ENCODE peak calls at places on chromosome 17, in five cellular contexts. One of them, this sample, is unnamed.

GRCh38 chr17:27339836-27340550 is 46.1 kb downstream of the WSB1 start:
- DNase-seq in fibroblast of mammary gland: peak; percentile 63
- DNase-seq in pancreas: no peak
- DNase-seq in transverse colon: no peak
- DNase-seq in lower leg skin: no peak
- DNase-seq in this sample: no peak

GRCh38 chr17:46756061-46756735 is 62.3 kb downstream of the WNT3 start:
- DNase-seq in fibroblast of mammary gland: no peak
- DNase-seq in pancreas: no peak
- DNase-seq in transverse colon: no peak
- DNase-seq in lower leg skin: no peak
- DNase-seq in this sample: no peak

GRCh38 chr17:64460955-64461354 is 12.0 kb downstream of the MILR1 start:
- DNase-seq in fibroblast of mammary gland: peak; percentile 23
- DNase-seq in pancreas: no peak
- DNase-seq in transverse colon: no peak
- DNase-seq in lower leg skin: no peak
- DNase-seq in this sample: peak; percentile 32

GRCh38 chr17:30483159-30483558 is 6.0 kb downstream of the GOSR1 start:
- DNase-seq in fibroblast of mammary gland: no peak
- DNase-seq in pancreas: no peak
- DNase-seq in transverse colon: no peak
- DNase-seq in lower leg skin: no peak
- DNase-seq in this sample: no peak

GRCh38 chr17:39699818-39700147 is at the start of gene ERBB2:
- DNase-seq in fibroblast of mammary gland: peak; percentile 71
- DNase-seq in pancreas: peak; percentile 72
- DNase-seq in transverse colon: peak; percentile 88
- DNase-seq in lower leg skin: peak; percentile 74
- DNase-seq in this sample: peak; percentile 79

GRCh38 chr17:40348562-40349476 is 15.7 kb downstream of the GJD3 start:
- DNase-seq in fibroblast of mammary gland: no peak
- DNase-seq in pancreas: peak; percentile 85
- DNase-seq in transverse colon: peak; percentile 57
- DNase-seq in lower leg skin: no peak
- DNase-seq in this sample: no peak

GRCh38 chr17:63774141-63774981 is at the start of gene DDX42:
- DNase-seq in fibroblast of mammary gland: peak; percentile 45
- DNase-seq in pancreas: peak; percentile 92
- DNase-seq in transverse colon: peak; percentile 94
- DNase-seq in lower leg skin: peak; percentile 29
- DNase-seq in this sample: peak; percentile 62

GRCh38 chr17:9725575-9725974 is 65.8 kb downstream of the DHRS7C start:
- DNase-seq in fibroblast of mammary gland: no peak
- DNase-seq in pancreas: no peak
- DNase-seq in transverse colon: no peak
- DNase-seq in lower leg skin: no peak
- DNase-seq in this sample: no peak

GRCh38 chr17:66829386-66829864 is 5.5 kb upstream of the CACNG5 start:
- DNase-seq in fibroblast of mammary gland: peak; percentile 58
- DNase-seq in pancreas: peak; percentile 64
- DNase-seq in transverse colon: peak; percentile 13
- DNase-seq in lower leg skin: no peak
- DNase-seq in this sample: peak; percentile 82

GRCh38 chr17:17539591-17539990 is 43.4 kb upstream of the RASD1 start:
- DNase-seq in fibroblast of mammary gland: no peak
- DNase-seq in pancreas: no peak
- DNase-seq in transverse colon: peak; percentile 24
- DNase-seq in lower leg skin: no peak
- DNase-seq in this sample: no peak

GRCh38 chr17:8875416-8875815 is 7.9 kb upstream of the PIK3R6 start:
- DNase-seq in fibroblast of mammary gland: no peak
- DNase-seq in pancreas: no peak
- DNase-seq in transverse colon: no peak
- DNase-seq in lower leg skin: no peak
- DNase-seq in this sample: no peak

GRCh38 chr17:57106836-57107497 is 21.9 kb downstream of the AKAP1 start:
- DNase-seq in fibroblast of mammary gland: no peak
- DNase-seq in pancreas: no peak
- DNase-seq in transverse colon: no peak
- DNase-seq in lower leg skin: no peak
- DNase-seq in this sample: no peak

GRCh38 chr17:7632492-7632894 is 2.6 kb downstream of the SHBG start:
- DNase-seq in fibroblast of mammary gland: peak; percentile 65
- DNase-seq in pancreas: peak; percentile 46
- DNase-seq in transverse colon: peak; percentile 40
- DNase-seq in lower leg skin: no peak
- DNase-seq in this sample: peak; percentile 73

GRCh38 chr17:7374353-7374752 is 6.5 kb upstream of the TNK1 start:
- DNase-seq in fibroblast of mammary gland: no peak
- DNase-seq in pancreas: no peak
- DNase-seq in transverse colon: no peak
- DNase-seq in lower leg skin: no peak
- DNase-seq in this sample: no peak

GRCh38 chr17:34584805-34585416 is 5.5 kb downstream of the TMEM132E start:
- DNase-seq in fibroblast of mammary gland: peak; percentile 11
- DNase-seq in pancreas: no peak
- DNase-seq in transverse colon: no peak
- DNase-seq in lower leg skin: no peak
- DNase-seq in this sample: peak; percentile 29

GRCh38 chr17:78022425-78022824 is 63.9 kb downstream of the TNRC6C start:
- DNase-seq in fibroblast of mammary gland: peak; percentile 68
- DNase-seq in pancreas: no peak
- DNase-seq in transverse colon: no peak
- DNase-seq in lower leg skin: no peak
- DNase-seq in this sample: no peak

GRCh38 chr17:62767997-62768396 is 40.1 kb downstream of the MARCHF10 start:
- DNase-seq in fibroblast of mammary gland: no peak
- DNase-seq in pancreas: no peak
- DNase-seq in transverse colon: no peak
- DNase-seq in lower leg skin: no peak
- DNase-seq in this sample: no peak

GRCh38 chr17:38970804-38971203 is 3.6 kb upstream of the FBXO47 start:
- DNase-seq in fibroblast of mammary gland: no peak
- DNase-seq in pancreas: no peak
- DNase-seq in transverse colon: no peak
- DNase-seq in lower leg skin: no peak
- DNase-seq in this sample: no peak

GRCh38 chr17:77893144-77894044 is 65.1 kb upstream of the TNRC6C start:
- DNase-seq in fibroblast of mammary gland: no peak
- DNase-seq in pancreas: no peak
- DNase-seq in transverse colon: no peak
- DNase-seq in lower leg skin: no peak
- DNase-seq in this sample: no peak

GRCh38 chr17:53924530-53925455 is 102.1 kb downstream of the KIF2B start:
- DNase-seq in fibroblast of mammary gland: peak; percentile 0
- DNase-seq in pancreas: no peak
- DNase-seq in transverse colon: no peak
- DNase-seq in lower leg skin: no peak
- DNase-seq in this sample: no peak

DNA sequence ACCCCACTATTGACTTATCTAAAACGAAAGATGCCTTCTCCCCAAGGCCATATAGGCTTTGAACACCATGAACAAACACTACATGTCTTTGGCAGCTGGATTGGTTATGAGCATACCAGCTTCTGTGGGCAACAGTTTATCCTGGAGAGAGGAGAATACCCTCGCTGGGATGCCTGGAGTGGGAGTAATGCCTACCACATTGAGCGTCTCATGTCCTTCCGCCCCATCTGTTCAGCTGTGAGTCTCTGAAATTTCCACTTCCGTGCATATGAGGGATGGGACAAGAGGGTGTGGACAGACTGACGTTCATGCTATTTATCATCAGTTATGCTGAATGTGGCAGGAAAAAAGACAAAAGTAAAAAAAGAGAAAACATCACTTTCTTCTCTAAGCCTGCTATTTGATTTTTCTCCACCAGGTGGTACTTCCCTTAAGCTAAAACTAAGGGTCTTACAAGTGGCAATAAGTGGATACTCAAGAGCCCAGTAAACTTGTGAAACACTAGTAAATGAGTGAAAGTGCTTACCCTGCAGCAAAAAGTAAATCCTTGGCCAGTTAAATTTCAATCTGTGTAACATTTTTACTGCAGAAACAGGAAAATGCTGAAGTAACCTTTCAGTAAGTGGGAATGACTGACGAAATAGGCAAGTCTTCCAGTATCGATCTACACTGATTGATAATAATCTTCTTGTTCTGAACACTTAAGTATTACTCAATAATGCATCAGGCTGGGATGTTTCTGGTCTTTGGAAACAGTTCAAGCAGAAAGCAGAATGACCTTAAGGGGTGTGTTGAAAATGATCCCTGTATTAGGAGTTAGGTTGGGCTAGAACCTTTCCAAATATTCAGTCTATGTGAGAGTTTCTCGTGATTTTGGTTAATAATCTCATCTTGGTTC is 5.6 kb downstream of the CRYBA1 start:
- DNase-seq in fibroblast of mammary gland: peak; percentile 60
- DNase-seq in pancreas: no peak
- DNase-seq in transverse colon: no peak
- DNase-seq in lower leg skin: no peak
- DNase-seq in this sample: peak; percentile 63
- TF ChIP-seq CTCF in fibroblast of mammary gland: peak; percentile 60
- TF ChIP-seq CTCF in pancreas: peak; percentile 25
- TF ChIP-seq CTCF in transverse colon: peak; percentile 26
- TF ChIP-seq CTCF in lower leg skin: no peak
- TF ChIP-seq CTCF in this sample: peak; percentile 62

GRCh38 chr17:32341141-32341856 is 674 bp downstream of the C17orf75 start:
- DNase-seq in fibroblast of mammary gland: peak; percentile 28
- DNase-seq in pancreas: no peak
- DNase-seq in transverse colon: no peak
- DNase-seq in lower leg skin: no peak
- DNase-seq in this sample: no peak

GRCh38 chr17:32348483-32348800 is 1.5 kb upstream of the ZNF207 start:
- DNase-seq in fibroblast of mammary gland: no peak
- DNase-seq in pancreas: no peak
- DNase-seq in transverse colon: no peak
- DNase-seq in lower leg skin: no peak
- DNase-seq in this sample: no peak

GRCh38 chr17:32341857-32342602 is at the start of gene C17orf75:
- DNase-seq in fibroblast of mammary gland: peak; percentile 72
- DNase-seq in pancreas: peak; percentile 85
- DNase-seq in transverse colon: peak; percentile 82
- DNase-seq in lower leg skin: peak; percentile 60
- DNase-seq in this sample: peak; percentile 81

GRCh38 chr17:32345953-32346600 is 3.9 kb upstream of the ZNF207 start:
- DNase-seq in fibroblast of mammary gland: no peak
- DNase-seq in pancreas: no peak
- DNase-seq in transverse colon: no peak
- DNase-seq in lower leg skin: no peak
- DNase-seq in this sample: no peak

GRCh38 chr17:32342603-32343325 is 791 bp upstream of the C17orf75 start:
- DNase-seq in fibroblast of mammary gland: no peak
- DNase-seq in pancreas: no peak
- DNase-seq in transverse colon: no peak
- DNase-seq in lower leg skin: no peak
- DNase-seq in this sample: no peak
- TF ChIP-seq CTCF in fibroblast of mammary gland: no peak
- TF ChIP-seq CTCF in pancreas: no peak
- TF ChIP-seq CTCF in transverse colon: no peak
- TF ChIP-seq CTCF in lower leg skin: no peak
- TF ChIP-seq CTCF in this sample: no peak

GRCh38 chr17:45106101-45106500 is 26.2 kb downstream of the PLCD3 start:
- DNase-seq in fibroblast of mammary gland: peak; percentile 33
- DNase-seq in pancreas: no peak
- DNase-seq in transverse colon: no peak
- DNase-seq in lower leg skin: no peak
- DNase-seq in this sample: no peak

GRCh38 chr17:45104497-45104896 is 27.8 kb downstream of the PLCD3 start:
- DNase-seq in fibroblast of mammary gland: no peak
- DNase-seq in pancreas: no peak
- DNase-seq in transverse colon: no peak
- DNase-seq in lower leg skin: no peak
- DNase-seq in this sample: no peak

GRCh38 chr17:45106582-45106981 is 25.7 kb downstream of the PLCD3 start:
- DNase-seq in fibroblast of mammary gland: no peak
- DNase-seq in pancreas: no peak
- DNase-seq in transverse colon: no peak
- DNase-seq in lower leg skin: no peak
- DNase-seq in this sample: no peak

GRCh38 chr17:45104029-45104428 is 28.3 kb downstream of the PLCD3 start:
- DNase-seq in fibroblast of mammary gland: peak; percentile 41
- DNase-seq in pancreas: no peak
- DNase-seq in transverse colon: no peak
- DNase-seq in lower leg skin: no peak
- DNase-seq in this sample: no peak

DNA sequence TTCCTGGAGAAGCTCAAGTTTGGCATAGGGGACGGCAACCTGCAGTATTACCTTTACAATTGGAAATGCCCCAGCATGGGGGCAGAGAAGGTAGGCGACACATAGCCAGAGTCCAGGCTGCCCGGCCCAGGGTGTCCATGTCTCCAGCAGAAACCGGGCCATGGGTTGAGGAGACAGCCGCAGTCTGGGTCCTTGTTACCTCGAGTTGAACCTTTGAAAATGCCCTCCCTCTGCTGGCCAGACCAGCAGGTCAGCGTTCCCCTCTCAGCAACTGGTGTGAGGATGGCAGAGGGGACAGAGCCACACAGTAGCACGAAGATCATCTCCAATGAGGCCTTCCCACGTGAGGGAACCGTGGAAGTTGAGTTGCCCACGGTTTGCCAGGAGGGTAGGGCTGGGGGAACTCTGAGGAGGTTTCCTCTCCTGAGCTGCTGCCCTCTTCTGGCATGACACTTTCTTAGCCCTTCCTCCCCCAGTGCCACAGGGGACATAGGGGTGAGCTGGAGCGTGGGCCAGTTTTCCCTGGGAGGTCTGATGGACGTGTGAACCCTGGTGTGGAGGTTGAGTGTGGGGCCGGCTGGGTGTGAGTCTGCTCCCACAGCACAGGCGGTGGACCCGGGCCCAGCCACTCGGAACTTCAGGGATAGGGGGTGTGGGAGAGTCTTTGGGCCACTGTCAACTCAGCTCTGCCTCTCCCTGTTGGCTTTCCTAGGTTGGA is 27.2 kb downstream of the PLCD3 start:
- DNase-seq in fibroblast of mammary gland: no peak
- DNase-seq in pancreas: no peak
- DNase-seq in transverse colon: no peak
- DNase-seq in lower leg skin: no peak
- DNase-seq in this sample: no peak
- TF ChIP-seq CTCF in fibroblast of mammary gland: no peak
- TF ChIP-seq CTCF in pancreas: no peak
- TF ChIP-seq CTCF in transverse colon: no peak
- TF ChIP-seq CTCF in lower leg skin: no peak
- TF ChIP-seq CTCF in this sample: peak; percentile 1

GRCh38 chr17:49703557-49704277 is 4.0 kb downstream of the SLC35B1 start:
- DNase-seq in fibroblast of mammary gland: peak; percentile 73
- DNase-seq in pancreas: no peak
- DNase-seq in transverse colon: peak; percentile 16
- DNase-seq in lower leg skin: no peak
- DNase-seq in this sample: peak; percentile 64

GRCh38 chr17:49707608-49708514 is at the start of gene SLC35B1:
- DNase-seq in fibroblast of mammary gland: peak; percentile 99
- DNase-seq in pancreas: peak; percentile 98
- DNase-seq in transverse colon: peak; percentile 99
- DNase-seq in lower leg skin: peak; percentile 99
- DNase-seq in this sample: peak; percentile 99

GRCh38 chr17:49705254-49705653 is 2.5 kb downstream of the SLC35B1 start:
- DNase-seq in fibroblast of mammary gland: no peak
- DNase-seq in pancreas: no peak
- DNase-seq in transverse colon: no peak
- DNase-seq in lower leg skin: no peak
- DNase-seq in this sample: no peak

GRCh38 chr17:49708515-49709161 is 874 bp upstream of the SLC35B1 start:
- DNase-seq in fibroblast of mammary gland: peak; percentile 45
- DNase-seq in pancreas: peak; percentile 32
- DNase-seq in transverse colon: no peak
- DNase-seq in lower leg skin: peak; percentile 36
- DNase-seq in this sample: no peak

GRCh38 chr17:49707246-49707607 is 537 bp downstream of the SLC35B1 start:
- DNase-seq in fibroblast of mammary gland: peak; percentile 14
- DNase-seq in pancreas: no peak
- DNase-seq in transverse colon: no peak
- DNase-seq in lower leg skin: no peak
- DNase-seq in this sample: no peak
- TF ChIP-seq CTCF in fibroblast of mammary gland: no peak
- TF ChIP-seq CTCF in pancreas: no peak
- TF ChIP-seq CTCF in transverse colon: no peak
- TF ChIP-seq CTCF in lower leg skin: no peak
- TF ChIP-seq CTCF in this sample: no peak

This sample was measured in fibroblast of pulmonary artery.